ENCODE peak calls at places on chromosome X, in six cellular contexts. C, S, N, D, L and W are unnamed samples.

GRCh38 chrX:35890699-35891098 is 28.8 kb upstream of the CFAP47 start:
- DNase-seq in C (peak), S (peak), N (peak), D (peak), L (peak), W (no peak)

GRCh38 chrX:71958281-71958675 is 47.6 kb downstream of the NHSL2 start:
- DNase-seq in C (no peak), S (no peak), N (no peak), D (no peak), L (no peak), W (no peak)

GRCh38 chrX:39835776-39836175 is 262.0 kb downstream of the BCOR start:
- DNase-seq in C (no peak), S (no peak), N (no peak), D (no peak), L (no peak), W (no peak)

GRCh38 chrX:150767475-150768131 is 74.4 kb downstream of the MTMR1 start:
- DNase-seq in C (no peak), S (peak), N (no peak), D (no peak), L (no peak), W (peak)

GRCh38 chrX:138917781-138918180 is 206.3 kb upstream of the FGF13 start:
- DNase-seq in C (no peak), S (no peak), N (no peak), D (no peak), L (no peak), W (no peak)

GRCh38 chrX:11461181-11462001 is 168.2 kb downstream of the AMELX start:
- DNase-seq in C (no peak), S (no peak), N (no peak), D (no peak), L (no peak), W (peak)

GRCh38 chrX:21907250-21907649 is 33.3 kb upstream of the SMS start:
- DNase-seq in C (no peak), S (peak), N (no peak), D (no peak), L (no peak), W (no peak)

GRCh38 chrX:121336831-121337421 is 289.5 kb downstream of the GLUD2 start:
- DNase-seq in C (no peak), S (no peak), N (no peak), D (no peak), L (no peak), W (no peak)

GRCh38 chrX:94492541-94492940 is 818.5 kb downstream of the FAM133A start:
- DNase-seq in C (no peak), S (no peak), N (no peak), D (no peak), L (no peak), W (no peak)

GRCh38 chrX:13223868-13224555 is 95.8 kb downstream of the ATXN3L start:
- DNase-seq in C (no peak), S (peak), N (no peak), D (peak), L (no peak), W (peak)

GRCh38 chrX:40074959-40075332 is 22.8 kb downstream of the BCOR start:
- DNase-seq in C (no peak), S (no peak), N (no peak), D (no peak), L (no peak), W (no peak)

GRCh38 chrX:76148753-76149152 is 24.1 kb upstream of the PBDC1 start:
- DNase-seq in C (no peak), S (peak), N (no peak), D (peak), L (no peak), W (peak)

GRCh38 chrX:96098471-96098870 is 586.2 kb upstream of the DIAPH2 start:
- DNase-seq in C (no peak), S (no peak), N (no peak), D (no peak), L (no peak), W (no peak)

GRCh38 chrX:119228506-119229290 is 7.4 kb upstream of the PGRMC1 start:
- DNase-seq in C (no peak), S (peak), N (no peak), D (no peak), L (no peak), W (peak)

GRCh38 chrX:30951003-30951402 is 61.9 kb upstream of the TAB3 start:
- DNase-seq in C (no peak), S (no peak), N (no peak), D (no peak), L (no peak), W (no peak)

GRCh38 chrX:12162420-12162819 is 24.1 kb downstream of the FRMPD4 start:
- DNase-seq in C (no peak), S (no peak), N (no peak), D (no peak), L (no peak), W (no peak)

GRCh38 chrX:40660381-40660780 is 13.0 kb upstream of the CXorf38 start:
- DNase-seq in C (no peak), S (no peak), N (no peak), D (no peak), L (no peak), W (no peak)

GRCh38 chrX:19673334-19674040 is 158.2 kb upstream of the MAP3K15 start:
- DNase-seq in C (no peak), S (peak), N (no peak), D (no peak), L (no peak), W (peak)

GRCh38 chrX:1389181-1389992 is 2.5 kb downstream of the SLC25A6 start:
- DNase-seq in C (no peak), S (no peak), N (no peak), D (no peak), L (no peak), W (no peak)

GRCh38 chrX:154308108-154308946 is 12.7 kb downstream of the TKTL1 start:
- DNase-seq in C (peak), S (peak), N (no peak), D (no peak), L (peak), W (peak)

GRCh38 chrX:13658602-13659001 is 5.7 kb downstream of the TCEANC start:
- DNase-seq in C (peak), S (peak), N (no peak), D (peak), L (no peak), W (peak)

GRCh38 chrX:48165246-48165645 is 31.3 kb downstream of the SSX5 start:
- DNase-seq in C (no peak), S (no peak), N (no peak), D (no peak), L (no peak), W (no peak)

GRCh38 chrX:334971-335757 is 16.6 kb upstream of the GTPBP6 start:
- DNase-seq in C (no peak), S (no peak), N (no peak), D (no peak), L (no peak), W (no peak)

GRCh38 chrX:153725832-153726285 is 1.2 kb downstream of the ABCD1 start:
- DNase-seq in C (peak), S (no peak), N (no peak), D (no peak), L (no peak), W (no peak)

GRCh38 chrX:40012039-40012799 is 85.5 kb downstream of the BCOR start:
- DNase-seq in C (no peak), S (peak), N (no peak), D (peak), L (no peak), W (peak)

GRCh38 chrX:8520791-8521190 is 56.2 kb downstream of the VCX3B start:
- DNase-seq in C (no peak), S (no peak), N (no peak), D (peak), L (no peak), W (no peak)

GRCh38 chrX:118109065-118109464 is 7.5 kb downstream of the KLHL13 start:
- DNase-seq in C (no peak), S (no peak), N (no peak), D (no peak), L (no peak), W (no peak)

GRCh38 chrX:115898382-115899001 is 272.1 kb upstream of the AGTR2 start:
- DNase-seq in C (peak), S (peak), N (no peak), D (peak), L (peak), W (no peak)

GRCh38 chrX:47621851-47622250 is 2.2 kb upstream of the SYN1 start:
- DNase-seq in C (no peak), S (no peak), N (no peak), D (no peak), L (no peak), W (no peak)